ENCODE peak calls at places on chromosomes 16 and 17, in five cellular contexts. C, S, N, Y and Z are unnamed samples.

GRCh38 chr17:43931062-43931571 is 11.2 kb downstream of the PPY start:
- DNase-seq in C (no peak), S (no peak), N (no peak), Y (no peak), Z (no peak)

GRCh38 chr17:44221072-44221861 is 1.8 kb upstream of the UBTF start:
- DNase-seq in C (no peak), S (peak), N (peak), Y (peak), Z (no peak)

GRCh38 chr17:81066072-81066471 is 31.1 kb downstream of the BAIAP2 start:
- DNase-seq in C (no peak), S (peak), N (no peak), Y (no peak), Z (no peak)

GRCh38 chr16:3728424-3729160 is 11.3 kb upstream of the TRAP1 start:
- DNase-seq in C (no peak), S (no peak), N (no peak), Y (no peak), Z (no peak)

GRCh38 chr17:33642002-33642401 is 348.9 kb upstream of the ASIC2 start:
- DNase-seq in C (no peak), S (no peak), N (no peak), Y (no peak), Z (no peak)

GRCh38 chr16:88772871-88773811 is 11.9 kb downstream of the PIEZO1 start:
- DNase-seq in C (no peak), S (no peak), N (peak), Y (no peak), Z (no peak)

GRCh38 chr16:74775255-74775654 is 635 bp upstream of the FA2H start:
- DNase-seq in C (no peak), S (no peak), N (no peak), Y (no peak), Z (no peak)

GRCh38 chr17:68133370-68134045 is 98.0 kb downstream of the KPNA2 start:
- DNase-seq in C (no peak), S (no peak), N (no peak), Y (no peak), Z (peak)

GRCh38 chr17:29593546-29594440 is 861 bp downstream of the ANKRD13B start:
- DNase-seq in C (no peak), S (peak), N (no peak), Y (no peak), Z (no peak)

GRCh38 chr17:3995067-3995466 is 30.8 kb upstream of the ATP2A3 start:
- DNase-seq in C (no peak), S (no peak), N (no peak), Y (no peak), Z (no peak)

GRCh38 chr17:82241183-82241925 is 12.5 kb downstream of the SLC16A3 start:
- DNase-seq in C (peak), S (no peak), N (peak), Y (no peak), Z (no peak)

GRCh38 chr17:49521088-49521450 is 26.0 kb downstream of the NGFR start:
- DNase-seq in C (no peak), S (no peak), N (no peak), Y (no peak), Z (no peak)